ENCODE peak calls at places on chromosomes 6 and 20, in six cellular contexts. Y is stomach; L is CD4-positive, alpha-beta memory T cell; B is Karpas-422; F is adrenal gland; R is neuronal stem cell. J is an unnamed sample.

GRCh38 chr20:9609892-9610502 is 95.6 kb downstream of the LAMP5 start:
- DNase-seq in Y (peak; percentile 69), L (no peak), B (peak; percentile 88), F (peak; percentile 65), R (peak; percentile 84), J (no peak)

GRCh38 chr6:109449789-109450673 is 5.5 kb downstream of the MICAL1 start:
- DNase-seq in Y (no peak), L (peak; percentile 48), B (no peak), F (no peak), R (no peak), J (no peak)

GRCh38 chr20:46621492-46621891 is 29.8 kb downstream of the SLC13A3 start:
- DNase-seq in Y (no peak), L (no peak), B (no peak), F (no peak), R (no peak), J (no peak)

GRCh38 chr6:26272171-26272631 is 92.8 kb upstream of the BTN3A2 start:
- DNase-seq in Y (peak; percentile 50), L (no peak), B (no peak), F (peak; percentile 59), R (peak; percentile 48), J (peak; percentile 87)

GRCh38 chr20:39944861-39945260 is 744.2 kb downstream of the MAFB start:
- DNase-seq in Y (no peak), L (no peak), B (peak; percentile 70), F (no peak), R (no peak), J (no peak)

GRCh38 chr6:24391756-24392405 is 10.9 kb upstream of the MRS2 start:
- DNase-seq in Y (no peak), L (no peak), B (peak; percentile 56), F (no peak), R (no peak), J (no peak)

GRCh38 chr6:34514112-34514511 is 42.0 kb downstream of the SPDEF start:
- DNase-seq in Y (no peak), L (no peak), B (no peak), F (no peak), R (no peak), J (no peak)

GRCh38 chr20:25574411-25574810 is 10.9 kb downstream of the NINL start:
- DNase-seq in Y (no peak), L (no peak), B (peak; percentile 45), F (no peak), R (no peak), J (no peak)

GRCh38 chr6:136582702-136583471 is 32.7 kb upstream of the MAP7 start:
- DNase-seq in Y (no peak), L (no peak), B (no peak), F (no peak), R (no peak), J (no peak)

GRCh38 chr6:158825951-158826306 is 6.8 kb upstream of the EZR start:
- DNase-seq in Y (no peak), L (no peak), B (no peak), F (no peak), R (no peak), J (no peak)

GRCh38 chr6:99491159-99491558 is 24.1 kb downstream of the USP45 start:
- DNase-seq in Y (no peak), L (no peak), B (no peak), F (no peak), R (no peak), J (no peak)

GRCh38 chr20:59785118-59785959 is 148.1 kb downstream of the SYCP2 start:
- DNase-seq in Y (no peak), L (no peak), B (no peak), F (no peak), R (no peak), J (no peak)

GRCh38 chr6:129507059-129507807 is 202.7 kb downstream of the ARHGAP18 start:
- DNase-seq in Y (no peak), L (no peak), B (no peak), F (no peak), R (no peak), J (no peak)

GRCh38 chr20:63542696-63543095 is 4.9 kb downstream of the SRMS start:
- DNase-seq in Y (no peak), L (no peak), B (no peak), F (no peak), R (no peak), J (no peak)

GRCh38 chr6:76852776-76853175 is 610.5 kb downstream of the HTR1B start:
- DNase-seq in Y (no peak), L (no peak), B (no peak), F (no peak), R (no peak), J (no peak)

GRCh38 chr20:38143238-38143645 is 21.8 kb downstream of the TGM2 start:
- DNase-seq in Y (no peak), L (no peak), B (no peak), F (no peak), R (no peak), J (peak; percentile 61)

GRCh38 chr20:63432577-63433061 is 39.8 kb downstream of the KCNQ2 start:
- DNase-seq in Y (no peak), L (no peak), B (no peak), F (no peak), R (no peak), J (no peak)

GRCh38 chr20:51365670-51366069 is 176.8 kb downstream of the NFATC2 start:
- DNase-seq in Y (no peak), L (no peak), B (no peak), F (no peak), R (no peak), J (no peak)

GRCh38 chr6:47729457-47729856 is 31.1 kb downstream of the ADGRF4 start:
- DNase-seq in Y (no peak), L (no peak), B (no peak), F (no peak), R (no peak), J (no peak)

GRCh38 chr20:10925767-10926166 is 252.0 kb upstream of the JAG1 start:
- DNase-seq in Y (no peak), L (no peak), B (no peak), F (no peak), R (no peak), J (no peak)

GRCh38 chr20:20500312-20500711 is 132.4 kb downstream of the INSM1 start:
- DNase-seq in Y (no peak), L (no peak), B (no peak), F (no peak), R (no peak), J (no peak)

GRCh38 chr6:109240370-109241084 is 141.7 kb downstream of the CD164 start:
- DNase-seq in Y (no peak), L (no peak), B (no peak), F (no peak), R (no peak), J (no peak)

GRCh38 chr6:15907914-15908518 is 220.9 kb upstream of the MYLIP start:
- DNase-seq in Y (peak; percentile 66), L (no peak), B (no peak), F (no peak), R (no peak), J (no peak)

GRCh38 chr6:142870787-142871371 is 74.1 kb downstream of the HIVEP2 start:
- DNase-seq in Y (no peak), L (no peak), B (no peak), F (no peak), R (no peak), J (no peak)

GRCh38 chr20:19015326-19015725 is 197.1 kb upstream of the SLC24A3 start:
- DNase-seq in Y (no peak), L (no peak), B (no peak), F (peak; percentile 72), R (no peak), J (no peak)
- H3K9me3 ChIP-seq in Y (no peaks in the 10 kb centered on the region), L (no peaks in the 10 kb centered on the region), B (no peaks in the 10 kb centered on the region), F (no peaks in the 10 kb centered on the region), R (no peaks in the 10 kb centered on the region), J (no peaks in the 10 kb centered on the region)

GRCh38 chr6:170255426-170256125 is 35.3 kb downstream of the DLL1 start:
- DNase-seq in Y (no peak), L (no peak), B (no peak), F (no peak), R (no peak), J (no peak)
- H3K36me3 ChIP-seq in Y (no peaks in the 10 kb centered on the region), L (no peaks in the 10 kb centered on the region), B (no peaks in the 10 kb centered on the region), F (no peaks in the 10 kb centered on the region), R (no peaks in the 10 kb centered on the region), J (no peaks in the 10 kb centered on the region)

GRCh38 chr6:362924-363249 is 28.7 kb upstream of the IRF4 start:
- DNase-seq in Y (no peak), L (no peak), B (no peak), F (no peak), R (no peak), J (no peak)

GRCh38 chr6:363291-363690 is 28.3 kb upstream of the IRF4 start:
- DNase-seq in Y (no peak), L (no peak), B (no peak), F (no peak), R (no peak), J (no peak)

GRCh38 chr6:360791-361373 is 30.7 kb upstream of the IRF4 start:
- DNase-seq in Y (no peak), L (no peak), B (no peak), F (no peak), R (no peak), J (no peak)

GRCh38 chr6:362231-362923 is 29.2 kb upstream of the IRF4 start:
- DNase-seq in Y (no peak), L (no peak), B (no peak), F (no peak), R (no peak), J (no peak)

DNA sequence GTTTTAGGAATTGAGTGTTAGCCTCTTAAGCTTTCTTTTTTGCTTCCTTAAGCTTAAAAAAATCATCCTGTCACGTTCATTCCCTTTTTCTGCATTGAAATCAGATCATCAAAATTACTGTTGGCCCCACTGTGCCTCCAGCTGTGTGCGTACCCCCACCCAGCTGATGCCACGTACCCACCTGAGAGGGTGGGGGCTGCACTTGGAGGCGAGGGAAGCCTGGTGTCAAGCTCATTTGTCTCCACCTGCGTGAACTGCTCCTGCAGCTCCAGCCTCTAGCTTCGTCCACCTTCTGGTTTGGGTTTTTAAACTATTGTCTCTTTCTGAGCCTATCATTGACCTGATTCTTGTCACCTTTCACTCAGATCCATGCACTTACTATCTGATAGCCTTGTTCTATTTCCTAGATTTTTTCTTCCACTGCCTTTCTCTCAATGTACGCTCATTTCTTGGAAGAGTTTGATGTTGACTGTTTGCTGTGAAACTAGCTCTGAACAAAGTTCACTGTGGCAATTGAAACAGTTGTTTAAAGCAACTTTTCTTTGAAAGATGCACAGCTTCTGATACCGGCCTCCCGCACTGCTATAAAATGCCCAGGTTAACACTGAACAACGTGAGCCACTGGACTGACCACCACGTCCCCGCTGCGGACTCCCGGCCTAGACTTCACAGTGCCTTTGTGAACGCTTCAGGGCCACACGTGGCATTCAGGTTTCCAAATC is 30.0 kb upstream of the IRF4 start:
- DNase-seq in Y (no peak), L (no peak), B (no peak), F (no peak), R (no peak), J (peak; percentile 81)
- H3K9me3 ChIP-seq in Y (peaks cover 10% of the 10 kb centered on the region), L (no peaks in the 10 kb centered on the region), B (peaks cover 4% of the 10 kb centered on the region), F (no peaks in the 10 kb centered on the region), R (no peaks in the 10 kb centered on the region), J (no peaks in the 10 kb centered on the region)

GRCh38 chr20:35721219-35721618 is 20.8 kb downstream of the RBM39 start:
- DNase-seq in Y (no peak), L (no peak), B (no peak), F (peak; percentile 37), R (no peak), J (no peak)

GRCh38 chr20:35720165-35721123 is 21.2 kb downstream of the ROMO1 start:
- DNase-seq in Y (no peak), L (no peak), B (no peak), F (no peak), R (no peak), J (no peak)

GRCh38 chr20:35726759-35727711 is 15.0 kb downstream of the RBM39 start:
- DNase-seq in Y (no peak), L (no peak), B (no peak), F (no peak), R (no peak), J (no peak)

GRCh38 chr20:35721621-35722020 is 20.4 kb downstream of the RBM39 start:
- DNase-seq in Y (no peak), L (no peak), B (no peak), F (no peak), R (no peak), J (no peak)

GRCh38 chr20:35724321-35725230 is 17.5 kb downstream of the RBM39 start:
- DNase-seq in Y (no peak), L (no peak), B (no peak), F (no peak), R (no peak), J (no peak)
- H3K36me3 ChIP-seq in Y (peaks cover 100% of the 10 kb centered on the region), L (peaks cover 86% of the 10 kb centered on the region), B (peaks cover 75% of the 10 kb centered on the region), F (no peaks in the 10 kb centered on the region), R (peaks cover 97% of the 10 kb centered on the region), J (peaks cover 100% of the 10 kb centered on the region)